ENCODE peak calls at places on chromosomes 3 and 15, in ten cellular contexts. Z is OCI-LY7, O is A549, V is fibroblast of lung, D is fibroblast of pulmonary artery, Q is stomach, C is fibroblast of mammary gland, I is astrocyte of the cerebellum, E is cardiac fibroblast, Y is heart right ventricle. U is an unnamed sample.

GRCh38 chr15:48406240-48406891 is 75.1 kb downstream of the DUT start:
- DNase-seq in Z (no peak), O (no peak), V (no peak), D (no peak), Q (no peak), C (no peak), I (no peak), E (no peak), Y (no peak), U (no peak)

GRCh38 chr3:119559441-119559963 is at the start of gene CD80:
- DNase-seq in Z (peak; percentile 70), O (peak; percentile 79), V (peak; percentile 43), D (peak; percentile 65), Q (peak; percentile 75), C (peak; percentile 52), I (no peak), E (peak; percentile 64), Y (peak; percentile 31), U (peak; percentile 45)

GRCh38 chr15:97504031-97504430 is 456.5 kb upstream of the ARRDC4 start:
- DNase-seq in Z (no peak), O (peak; percentile 4), V (peak; percentile 92), D (peak; percentile 86), Q (no peak), C (peak; percentile 80), I (peak; percentile 27), E (peak; percentile 91), Y (no peak), U (peak; percentile 67)

GRCh38 chr3:133476971-133477375 is 77.1 kb downstream of the BFSP2 start:
- DNase-seq in Z (peak; percentile 72), O (no peak), V (no peak), D (no peak), Q (no peak), C (no peak), I (no peak), E (no peak), Y (no peak), U (no peak)

GRCh38 chr15:35444557-35445204 is 101.3 kb downstream of the DPH6 start:
- DNase-seq in Z (peak; percentile 38), O (peak; percentile 47), V (peak; percentile 77), D (peak; percentile 77), Q (no peak), C (peak; percentile 72), I (peak; percentile 37), E (peak; percentile 73), Y (no peak), U (peak; percentile 74)

GRCh38 chr3:119357190-119357589 is 63.0 kb downstream of the ARHGAP31 start:
- DNase-seq in Z (no peak), O (no peak), V (no peak), D (peak; percentile 24), Q (no peak), C (no peak), I (no peak), E (no peak), Y (no peak), U (no peak)

GRCh38 chr3:133991637-133992036 is 38.1 kb downstream of the SLCO2A1 start:
- DNase-seq in Z (no peak), O (no peak), V (peak; percentile 28), D (no peak), Q (no peak), C (no peak), I (no peak), E (peak; percentile 34), Y (no peak), U (no peak)

GRCh38 chr3:134918448-134918847 is 123.4 kb downstream of the EPHB1 start:
- DNase-seq in Z (no peak), O (no peak), V (no peak), D (no peak), Q (no peak), C (no peak), I (no peak), E (no peak), Y (no peak), U (no peak)

GRCh38 chr3:23183731-23184130 is 19.4 kb upstream of the UBE2E2 start:
- DNase-seq in Z (peak; percentile 58), O (peak; percentile 67), V (peak; percentile 69), D (peak; percentile 75), Q (peak; percentile 40), C (peak; percentile 56), I (peak; percentile 28), E (peak; percentile 77), Y (no peak), U (peak; percentile 69)

GRCh38 chr3:142355692-142356091 is 92.1 kb downstream of the XRN1 start:
- DNase-seq in Z (no peak), O (no peak), V (no peak), D (no peak), Q (no peak), C (no peak), I (no peak), E (no peak), Y (no peak), U (no peak)

DNA sequence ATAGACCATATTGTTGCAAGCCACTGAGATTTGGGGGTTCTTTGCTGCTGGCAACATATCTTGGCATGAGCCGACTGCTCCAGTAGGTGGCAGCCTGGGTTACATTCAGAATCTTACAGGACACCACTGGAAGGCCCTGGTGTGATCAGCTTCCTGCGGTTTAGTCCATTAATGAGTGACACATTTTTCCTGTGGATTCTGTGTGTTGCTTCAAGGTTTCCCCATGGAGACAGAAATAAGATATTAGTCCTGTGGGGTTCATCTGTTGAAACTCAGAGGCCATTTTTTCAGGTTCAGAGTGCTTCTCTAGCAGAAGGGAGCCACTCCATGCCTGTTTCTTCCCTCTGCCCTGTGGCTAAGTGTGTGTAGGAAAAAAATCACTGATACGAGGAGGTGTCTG is 116.2 kb downstream of the MFSD1 start:
- DNase-seq in Z (peak; percentile 38), O (peak; percentile 53), V (peak; percentile 14), D (peak; percentile 67), Q (peak; percentile 46), C (peak; percentile 78), I (peak; percentile 60), E (peak; percentile 56), Y (no peak), U (peak; percentile 74)
- TF ChIP-seq CTCF in Z (peak; percentile 79), O (peak; percentile 53), V (peak; percentile 80), D (peak; percentile 76), Q (no peak), C (peak; percentile 84), I (peak; percentile 84), E (peak; percentile 90), Y (peak; percentile 61), U (peak; percentile 84)

GRCh38 chr3:166029507-166029906 is 192.3 kb upstream of the BCHE start:
- DNase-seq in Z (no peak), O (no peak), V (no peak), D (no peak), Q (no peak), C (no peak), I (no peak), E (no peak), Y (no peak), U (no peak)
- H3K4me3 ChIP-seq in Z (no peak overlapping the region), O (no peak overlapping the region), V (no peak overlapping the region), D (no peak overlapping the region), Q (no peak overlapping the region), C (no peak overlapping the region), I (no peak overlapping the region), E (no peak overlapping the region), Y (no peak overlapping the region), U (no peak overlapping the region)

GRCh38 chr15:84752195-84752594 is 3.8 kb downstream of the ZNF592 start:
- DNase-seq in Z (no peak), O (no peak), V (no peak), D (no peak), Q (no peak), C (no peak), I (no peak), E (no peak), Y (no peak), U (no peak)

GRCh38 chr15:84750583-84751092 is 2.2 kb downstream of the ZNF592 start:
- DNase-seq in Z (peak; percentile 75), O (no peak), V (no peak), D (no peak), Q (no peak), C (no peak), I (no peak), E (no peak), Y (no peak), U (no peak)

GRCh38 chr15:84747423-84748273 is 744 bp upstream of the ZNF592 start:
- DNase-seq in Z (peak; percentile 84), O (peak; percentile 83), V (peak; percentile 58), D (peak; percentile 68), Q (peak; percentile 80), C (peak; percentile 69), I (no peak), E (peak; percentile 73), Y (peak; percentile 79), U (peak; percentile 60)

GRCh38 chr15:84749111-84749991 is 959 bp downstream of the ZNF592 start:
- DNase-seq in Z (peak; percentile 67), O (peak; percentile 34), V (peak; percentile 22), D (peak; percentile 40), Q (peak; percentile 28), C (peak; percentile 32), I (no peak), E (peak; percentile 41), Y (peak; percentile 23), U (peak; percentile 34)

GRCh38 chr15:84748274-84749110 is at the start of gene ZNF592:
- DNase-seq in Z (peak; percentile 84), O (peak; percentile 81), V (peak; percentile 73), D (peak; percentile 79), Q (peak; percentile 89), C (peak; percentile 65), I (no peak), E (peak; percentile 88), Y (peak; percentile 92), U (peak; percentile 69)
- TF ChIP-seq CTCF in Z (peak; percentile 6), O (peak; percentile 63), V (no peak), D (no peak), Q (no peak), C (no peak), I (no peak), E (no peak), Y (no peak), U (peak; percentile 21)

DNA sequence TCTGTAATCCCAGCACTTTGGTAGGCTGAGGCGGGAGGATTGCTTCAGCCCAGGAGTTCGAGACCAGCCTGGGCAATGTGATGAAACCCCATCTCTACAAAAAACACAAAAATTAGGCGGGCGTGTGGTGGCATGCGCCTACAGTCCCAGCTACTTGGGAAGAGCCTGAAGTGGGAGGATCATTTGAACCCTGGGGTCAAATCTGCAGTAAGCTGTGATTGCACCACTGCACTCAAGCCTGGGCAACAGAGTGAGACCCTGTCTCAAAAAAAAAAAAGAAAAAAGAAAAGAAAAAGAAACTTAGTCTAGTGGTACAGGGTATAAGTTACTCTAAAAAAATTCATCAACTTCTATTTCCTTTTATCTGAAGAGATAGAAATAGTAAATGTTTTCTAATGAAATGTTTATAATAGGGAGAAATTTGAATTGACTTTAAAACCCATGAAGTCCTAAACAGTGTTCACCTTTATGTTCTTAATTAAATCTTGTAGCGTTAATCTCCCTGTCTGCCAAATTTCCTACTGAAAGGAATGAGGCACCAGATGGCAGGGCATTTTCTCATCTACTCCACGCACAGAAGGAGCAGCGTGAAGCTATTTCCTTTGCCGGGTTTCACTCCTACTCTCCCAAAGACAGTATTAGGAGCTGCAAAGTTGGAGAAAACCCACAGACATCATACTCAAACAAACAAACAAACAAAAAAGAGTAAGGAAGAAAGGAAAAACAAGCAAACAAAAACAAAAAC is 1.9 kb downstream of the PCLAF start:
- DNase-seq in Z (no peak), O (no peak), V (no peak), D (no peak), Q (no peak), C (no peak), I (no peak), E (peak; percentile 7), Y (no peak), U (no peak)
- H3K4me3 ChIP-seq in Z (peak overlapping the region; percentile 94), O (peak overlapping the region; percentile 57), V (peak overlapping the region; percentile 39), D (no peak overlapping the region), Q (no peak overlapping the region), C (peak overlapping the region; percentile 85), I (peak overlapping the region; percentile 57), E (no peak overlapping the region), Y (no peak overlapping the region), U (no peak overlapping the region)

GRCh38 chr3:170357176-170357919 is at the start of gene SKIL:
- DNase-seq in Z (peak; percentile 97), O (peak; percentile 97), V (peak; percentile 96), D (peak; percentile 98), Q (peak; percentile 99), C (peak; percentile 94), I (peak; percentile 93), E (peak; percentile 98), Y (peak; percentile 98), U (peak; percentile 95)
- TF ChIP-seq CTCF in Z (no peak), O (peak; percentile 31), V (no peak), D (no peak), Q (no peak), C (no peak), I (no peak), E (no peak), Y (no peak), U (peak; percentile 33)

U was measured in fibroblast of the aortic adventitia.